ENCODE peak calls at places on chromosomes 3 and 15, in five cellular contexts. R, K, X, W and U are unnamed samples.

GRCh38 chr15:36867436-36867835 is 232.9 kb downstream of the MEIS2 start:
- DNase-seq in R (no peak), K (no peak), X (no peak), W (no peak), U (no peak)

GRCh38 chr3:142022381-142022780 is 127.0 kb downstream of the TFDP2 start:
- DNase-seq in R (no peak), K (no peak), X (no peak), W (peak), U (no peak)

GRCh38 chr3:119529883-119530282 is 29.5 kb downstream of the CD80 start:
- DNase-seq in R (no peak), K (no peak), X (no peak), W (no peak), U (peak)

GRCh38 chr15:43911235-43911661 is 84.4 kb downstream of the WDR76 start:
- DNase-seq in R (no peak), K (no peak), X (no peak), W (no peak), U (no peak)

GRCh38 chr3:39138804-39139415 is 14.5 kb downstream of the CSRNP1 start:
- DNase-seq in R (no peak), K (no peak), X (no peak), W (no peak), U (no peak)

GRCh38 chr15:64864080-64864479 is 22.4 kb downstream of the PLEKHO2 start:
- DNase-seq in R (no peak), K (no peak), X (no peak), W (no peak), U (no peak)

GRCh38 chr3:2968475-2968874 is 141.7 kb downstream of the IL5RA start:
- DNase-seq in R (no peak), K (no peak), X (no peak), W (no peak), U (no peak)

GRCh38 chr3:189995129-189995528 is 125.6 kb downstream of the P3H2 start:
- DNase-seq in R (no peak), K (no peak), X (no peak), W (no peak), U (no peak)

GRCh38 chr3:114928989-114929620 is 218.0 kb downstream of the ZBTB20 start:
- DNase-seq in R (no peak), K (no peak), X (no peak), W (no peak), U (no peak)

GRCh38 chr3:166340604-166341003 is 503.4 kb upstream of the BCHE start:
- DNase-seq in R (no peak), K (no peak), X (no peak), W (no peak), U (no peak)

GRCh38 chr15:52362497-52362896 is 66.9 kb upstream of the MYO5C start:
- DNase-seq in R (no peak), K (no peak), X (no peak), W (no peak), U (peak)

DNA sequence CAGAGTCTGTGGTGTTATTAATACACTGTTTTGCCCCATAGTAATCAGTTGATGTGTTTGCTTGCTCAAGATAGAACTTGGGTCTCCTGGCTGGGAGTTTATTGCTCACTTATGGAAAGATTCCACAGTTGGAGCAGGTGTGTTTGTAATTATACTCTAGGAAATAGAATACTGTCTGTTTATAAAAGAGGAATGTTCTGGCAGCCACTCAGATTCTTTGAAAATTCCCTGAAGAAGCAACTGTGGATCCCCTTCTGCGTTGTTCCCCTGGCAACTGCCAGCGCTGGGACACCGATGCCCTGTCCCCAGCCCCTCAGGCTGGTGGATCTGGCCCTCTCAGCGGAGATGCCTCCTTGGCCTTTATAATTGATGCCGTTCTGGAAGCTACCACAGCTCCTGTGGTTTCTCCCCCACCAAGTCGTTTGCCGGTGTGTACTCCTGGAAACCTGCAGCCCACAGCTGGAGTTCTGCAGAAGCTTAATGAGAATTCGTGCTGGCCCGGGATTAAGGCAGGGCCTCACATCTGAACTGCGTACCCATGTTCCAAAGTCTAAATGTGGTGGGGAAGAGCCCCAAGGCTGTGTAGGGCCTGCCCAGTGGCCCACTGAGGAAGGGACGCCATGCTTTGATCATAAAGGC is 226.0 kb downstream of the ITPR1 start:
- DNase-seq in R (no peak), K (no peak), X (no peak), W (no peak), U (no peak)
- H3K27ac ChIP-seq in R (no peak), K (peak), X (no peak), W (no peak), U (no peak)

GRCh38 chr3:172542089-172542488 is 18.9 kb upstream of the TNFSF10 start:
- DNase-seq in R (no peak), K (no peak), X (no peak), W (no peak), U (no peak)
- H3K27ac ChIP-seq in R (no peak), K (no peak), X (no peak), W (no peak), U (peak)

GRCh38 chr15:47334805-47335204 is 382.5 kb upstream of the SEMA6D start:
- DNase-seq in R (no peak), K (no peak), X (no peak), W (no peak), U (no peak)
- H3K27ac ChIP-seq in R (no peak), K (no peak), X (no peak), W (no peak), U (no peak)

GRCh38 chr3:177484206-177484605 is 286.9 kb upstream of the TBL1XR1 start:
- DNase-seq in R (no peak), K (no peak), X (no peak), W (no peak), U (no peak)

GRCh38 chr3:177483182-177483967 is 286.1 kb upstream of the TBL1XR1 start:
- DNase-seq in R (peak), K (no peak), X (no peak), W (peak), U (no peak)

GRCh38 chr3:177482048-177482741 is 284.9 kb upstream of the TBL1XR1 start:
- DNase-seq in R (no peak), K (no peak), X (no peak), W (no peak), U (no peak)

GRCh38 chr3:177479630-177480029 is 282.3 kb upstream of the TBL1XR1 start:
- DNase-seq in R (no peak), K (no peak), X (no peak), W (no peak), U (no peak)

DNA sequence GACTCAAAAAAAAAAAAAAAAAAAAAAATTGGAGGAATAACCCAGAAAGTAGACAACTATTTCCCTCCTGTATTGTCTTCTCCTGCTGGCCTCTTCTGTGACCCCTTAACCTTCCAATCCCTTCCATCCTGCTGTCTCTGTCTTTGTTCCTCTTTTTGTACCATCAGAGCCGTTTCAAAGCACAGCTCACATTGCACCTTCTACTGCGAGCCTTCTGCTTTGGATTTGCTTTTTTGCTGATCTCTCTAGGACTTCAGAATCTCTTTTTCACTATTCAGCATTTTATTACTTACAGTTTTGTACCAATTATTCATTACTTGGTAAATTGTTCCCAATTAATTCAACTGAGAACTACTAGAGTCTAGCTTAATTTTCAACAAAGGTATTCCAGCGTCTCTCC is 284.0 kb upstream of the TBL1XR1 start:
- DNase-seq in R (no peak), K (no peak), X (no peak), W (peak), U (no peak)
- H3K27ac ChIP-seq in R (no peak), K (no peak), X (no peak), W (no peak), U (no peak)

DNA sequence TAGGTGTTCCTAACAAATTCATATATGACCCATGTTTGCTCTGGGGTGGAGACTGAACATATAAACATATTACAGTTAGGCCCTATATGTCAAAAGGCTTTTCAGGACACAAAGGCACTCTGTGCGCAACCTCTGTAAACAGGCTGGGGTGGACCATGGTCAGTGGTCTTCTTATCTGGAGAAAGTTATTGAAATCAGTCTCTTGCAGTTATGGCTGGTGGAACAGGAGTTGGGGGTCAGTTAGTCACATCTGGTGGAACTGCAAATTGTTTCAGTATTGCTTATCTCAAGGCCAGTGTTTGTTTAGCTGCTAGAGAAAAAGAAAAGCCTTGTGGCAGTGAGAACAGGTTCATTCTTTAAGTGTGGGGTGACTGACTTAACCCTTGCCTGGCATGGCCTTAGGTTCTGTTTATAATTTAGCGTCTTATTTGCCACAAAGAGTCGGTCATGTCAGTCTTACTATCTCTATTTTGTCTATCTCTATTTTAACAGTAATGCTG is 5.9 kb upstream of the GP9 start:
- DNase-seq in R (peak), K (no peak), X (no peak), W (no peak), U (no peak)
- H3K27ac ChIP-seq in R (peak), K (peak), X (no peak), W (no peak), U (no peak)

GRCh38 chr3:160403028-160403545 is 3.6 kb downstream of the SMC4 start:
- DNase-seq in R (no peak), K (no peak), X (no peak), W (no peak), U (no peak)
- H3K27ac ChIP-seq in R (peak), K (peak), X (peak), W (peak), U (no peak)

GRCh38 chr15:61380270-61380669 is 151.2 kb upstream of the RORA start:
- DNase-seq in R (no peak), K (no peak), X (no peak), W (no peak), U (no peak)
- H3K27ac ChIP-seq in R (no peak), K (no peak), X (no peak), W (no peak), U (no peak)